ENCODE peak calls at places on chromosomes 13 and 19, in four cellular contexts. G is gastrocnemius medialis, M is uterus, P is bronchial epithelial cell. K is an unnamed sample.

GRCh38 chr13:26050568-26051230 is 1.1 kb downstream of the SHISA2 start:
- DNase-seq in P (no peak), G (peak; percentile 27), M (no peak), K (peak; percentile 52)

GRCh38 chr13:111521030-111521429 is 200.6 kb downstream of the TEX29 start:
- DNase-seq in G (no peak), M (no peak), P (no peak), K (no peak)

GRCh38 chr19:18304496-18305312 is 18.2 kb downstream of the LSM4 start:
- DNase-seq in P (peak; percentile 46), G (peak; percentile 90), M (peak; percentile 88), K (peak; percentile 42)

GRCh38 chr19:20423381-20424207 is 142.0 kb downstream of the ZNF737 start:
- DNase-seq in G (peak; percentile 38), M (peak; percentile 39), P (peak; percentile 27), K (peak; percentile 50)

GRCh38 chr13:72726721-72727416 is 560 bp downstream of the MZT1 start:
- DNase-seq in P (no peak), M (no peak), G (no peak), K (peak; percentile 32)

GRCh38 chr19:38907670-38908069 is 4.3 kb downstream of the CCER2 start:
- DNase-seq in M (no peak), P (no peak), G (no peak), K (no peak)

GRCh38 chr13:100131863-100132574 is 43.1 kb downstream of the PCCA start:
- DNase-seq in M (no peak), G (no peak), P (peak; percentile 98), K (no peak)

GRCh38 chr13:78183737-78184136 is 265.1 kb upstream of the EDNRB start:
- DNase-seq in G (no peak), M (no peak), P (no peak), K (no peak)

GRCh38 chr13:95745752-95746151 is 68.8 kb downstream of the DNAJC3 start:
- DNase-seq in G (no peak), P (no peak), M (no peak), K (no peak)

GRCh38 chr19:45575216-45575615 is 9.4 kb downstream of the OPA3 start:
- DNase-seq in M (no peak), P (no peak), G (no peak), K (no peak)

GRCh38 chr13:105616313-105617075 is 919.0 kb downstream of the EFNB2 start:
- DNase-seq in G (no peak), P (no peak), M (no peak), K (no peak)

GRCh38 chr13:87671031-87671823 is at the start of gene SLITRK5:
- DNase-seq in M (no peak), G (peak; percentile 47), P (peak; percentile 52), K (peak; percentile 89)

GRCh38 chr13:24619302-24619701 is 60.9 kb upstream of the ATP12A start:
- DNase-seq in P (no peak), G (no peak), M (no peak), K (no peak)

GRCh38 chr19:54041969-54042606 is 21.6 kb downstream of the VSTM1 start:
- DNase-seq in M (no peak), P (no peak), G (no peak), K (no peak)

GRCh38 chr13:75385708-75386083 is 96.3 kb downstream of the TBC1D4 start:
- DNase-seq in G (no peak), P (no peak), M (no peak), K (no peak)

GRCh38 chr13:34201050-34201913 is 383.3 kb downstream of the RFC3 start:
- DNase-seq in P (peak; percentile 48), M (no peak), G (no peak), K (no peak)

GRCh38 chr19:39083983-39084731 is at the start of gene ACP7:
- DNase-seq in P (no peak), G (no peak), M (no peak), K (no peak)

GRCh38 chr19:13599681-13600080 is 93.4 kb upstream of the CACNA1A start:
- DNase-seq in G (no peak), M (no peak), P (no peak), K (no peak)

GRCh38 chr13:54980651-54981050 is 1952.0 kb downstream of the OLFM4 start:
- DNase-seq in G (no peak), P (no peak), M (no peak), K (no peak)

GRCh38 chr19:58304748-58305064 is 471 bp upstream of the ERVK3-1 start:
- DNase-seq in M (no peak), P (no peak), G (no peak), K (no peak)

GRCh38 chr13:98484289-98485219 is 92.4 kb downstream of the STK24 start:
- DNase-seq in G (peak; percentile 95), P (peak; percentile 99), M (peak; percentile 69), K (peak; percentile 38)

GRCh38 chr13:113207890-113208423 is 512 bp downstream of the PCID2 start:
- DNase-seq in P (peak; percentile 31), M (no peak), G (peak; percentile 42), K (peak; percentile 63)

GRCh38 chr13:27037571-27037970 is 134.0 kb downstream of the USP12 start:
- DNase-seq in P (no peak), G (no peak), M (no peak), K (no peak)

GRCh38 chr13:21319869-21320641 is 139.0 kb downstream of the ZDHHC20 start:
- DNase-seq in M (no peak), P (no peak), G (no peak), K (no peak)

GRCh38 chr19:29323972-29324680 is 111.2 kb upstream of the UQCRFS1 start:
- DNase-seq in P (no peak), M (no peak), G (no peak), K (no peak)

GRCh38 chr13:41019027-41019487 is at the start of gene ELF1:
- DNase-seq in G (peak; percentile 40), P (peak; percentile 93), M (no peak), K (no peak)

GRCh38 chr13:41122838-41123237 is 9.8 kb downstream of the KBTBD6 start:
- DNase-seq in G (no peak), P (peak; percentile 8), M (no peak), K (no peak)

GRCh38 chr13:35906636-35907035 is 224.5 kb downstream of the DCLK1 start:
- DNase-seq in G (no peak), M (no peak), P (no peak), K (no peak)

GRCh38 chr13:39779337-39780270 is 124.1 kb downstream of the COG6 start:
- DNase-seq in P (peak; percentile 15), M (no peak), G (no peak), K (no peak)

GRCh38 chr19:391726-392374 is 17.1 kb downstream of the C2CD4C start:
- DNase-seq in G (no peak), P (no peak), M (no peak), K (no peak)
- TF ChIP-seq CTCF in G (no peak), P (no peak), M (no peak), K (no peak)

GRCh38 chr19:4649392-4650094 is 10.2 kb downstream of the TNFAIP8L1 start:
- DNase-seq in M (no peak), G (no peak), P (no peak), K (no peak)

GRCh38 chr19:4645718-4646117 is 6.4 kb downstream of the TNFAIP8L1 start:
- DNase-seq in P (no peak), G (no peak), M (no peak), K (no peak)

GRCh38 chr19:4652075-4652474 is 12.8 kb downstream of the TNFAIP8L1 start:
- DNase-seq in M (no peak), G (no peak), P (no peak), K (no peak)

GRCh38 chr19:4650159-4650558 is 10.8 kb downstream of the TNFAIP8L1 start:
- DNase-seq in G (no peak), M (no peak), P (no peak), K (no peak)

GRCh38 chr19:4647676-4648644 is 8.6 kb downstream of the TNFAIP8L1 start:
- DNase-seq in P (no peak), G (peak; percentile 45), M (peak; percentile 54), K (peak; percentile 79)
- TF ChIP-seq CTCF in P (no peak), G (peak; percentile 14), M (no peak), K (no peak)

GRCh38 chr13:37049810-37050209 is 9.7 kb downstream of the SUPT20H start:
- DNase-seq in G (no peak), M (no peak), P (no peak), K (no peak)
- TF ChIP-seq CTCF in G (no peak), M (no peak), P (no peak), K (peak; percentile 34)

DNA sequence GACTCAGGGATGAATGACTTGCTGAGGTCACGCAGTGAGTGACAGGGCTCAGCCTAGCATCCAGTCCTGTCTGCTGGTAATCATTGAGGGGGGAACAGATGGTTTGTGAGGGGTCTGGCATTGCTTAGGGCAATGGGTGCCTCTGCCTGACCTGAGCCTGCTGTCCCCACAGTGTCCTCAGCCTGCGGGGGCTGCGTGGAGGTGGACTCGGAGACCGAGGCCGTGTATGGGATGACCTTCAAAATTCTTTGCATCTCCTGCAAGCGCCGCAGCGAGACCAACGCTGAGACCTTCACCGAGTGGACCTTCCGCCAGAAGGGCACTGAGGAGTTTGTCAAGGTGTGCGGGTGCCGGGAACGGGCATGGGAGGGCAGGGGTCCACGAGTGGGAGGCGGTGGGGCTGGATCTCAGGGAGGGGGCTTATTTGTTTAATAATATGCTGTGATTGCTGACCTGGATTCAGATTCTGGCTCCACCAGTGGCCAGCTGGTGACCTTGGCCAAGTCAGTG is 2.1 kb downstream of the SCN1B start:
- DNase-seq in M (no peak), P (no peak), G (no peak), K (no peak)
- TF ChIP-seq CTCF in M (no peak), P (no peak), G (no peak), K (no peak)

GRCh38 chr19:2922987-2923386 is 21.8 kb downstream of the ZNF77 start:
- DNase-seq in M (no peak), G (no peak), P (peak; percentile 63), K (no peak)
- TF ChIP-seq CTCF in M (no peak), G (no peak), P (no peak), K (no peak)

DNA sequence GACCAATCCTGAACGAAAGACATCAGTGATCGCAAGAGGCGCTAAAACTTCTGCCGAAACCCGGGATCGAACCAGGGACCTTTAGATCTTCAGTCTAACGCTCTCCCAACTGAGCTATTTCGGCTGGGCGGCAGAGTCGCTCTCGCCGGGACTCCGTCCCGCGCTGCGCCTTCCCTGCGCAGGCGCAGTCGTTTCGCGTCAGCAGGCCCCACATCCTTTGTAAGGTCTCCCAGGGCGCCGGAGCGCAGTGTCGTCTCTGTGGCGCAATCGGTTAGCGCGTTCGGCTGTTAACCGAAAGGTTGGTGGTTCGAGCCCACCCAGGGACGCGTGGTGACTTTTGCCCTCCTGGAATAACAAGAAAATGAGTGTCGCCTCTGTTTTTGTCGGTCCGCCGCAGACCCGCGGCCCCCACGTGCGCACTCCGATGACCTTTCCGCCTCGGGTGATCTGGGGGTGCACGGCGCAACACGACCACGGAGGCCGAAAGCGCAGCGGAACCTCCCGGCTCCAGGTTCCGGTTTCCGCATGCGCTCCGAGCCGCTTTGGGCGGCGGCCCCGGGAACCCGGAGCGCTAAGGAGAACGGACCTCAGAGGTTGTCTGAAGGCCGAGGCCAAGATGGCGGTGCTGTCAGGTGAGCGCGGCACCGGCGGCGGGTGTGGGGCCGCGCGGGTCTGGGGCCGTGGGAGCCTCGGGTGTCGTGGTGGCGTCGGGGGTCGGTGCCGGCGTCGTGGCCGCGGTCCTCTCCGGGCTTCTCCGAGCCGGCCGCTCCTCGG is at the start of gene NDUFS7:
- DNase-seq in P (peak; percentile 66), M (peak; percentile 95), G (peak; percentile 86), K (peak; percentile 92)
- TF ChIP-seq CTCF in P (peak; percentile 24), M (no peak), G (peak; percentile 41), K (no peak)

K was measured in endothelial cell.